ENCODE peak calls at places on chromosome 3, in six cellular contexts. W is ovary, B is stomach, J is A549, X is gastrocnemius medialis, Y is body of pancreas. V is an unnamed sample.

GRCh38 chr3:101518421-101518871 is 5.4 kb upstream of the SENP7 start:
- DNase-seq in B (no peak), W (no peak), X (no peak), J (peak; percentile 6), Y (no peak), V (no peak)

GRCh38 chr3:22372292-22372949 is 621.4 kb upstream of the ZNF385D start:
- DNase-seq in W (no peak), X (no peak), J (no peak), B (no peak), Y (peak; percentile 20), V (peak; percentile 83)

GRCh38 chr3:14922863-14923262 is 24.5 kb upstream of the NR2C2 start:
- DNase-seq in W (no peak), B (no peak), X (no peak), Y (no peak), J (no peak), V (no peak)

GRCh38 chr3:111924283-111924682 is 54.5 kb upstream of the ABHD10 start:
- DNase-seq in Y (peak; percentile 93), B (peak; percentile 86), X (peak; percentile 91), W (peak; percentile 25), J (no peak), V (peak; percentile 33)

GRCh38 chr3:71083726-71084131 is 499.8 kb downstream of the FOXP1 start:
- DNase-seq in W (no peak), J (no peak), B (no peak), X (no peak), Y (no peak), V (no peak)

GRCh38 chr3:123036352-123037014 is 8.9 kb upstream of the SEMA5B start:
- DNase-seq in W (no peak), J (no peak), Y (no peak), X (peak; percentile 26), B (no peak), V (no peak)

GRCh38 chr3:130850846-130851245 is 43.0 kb upstream of the ATP2C1 start:
- DNase-seq in X (no peak), J (no peak), W (no peak), B (no peak), Y (no peak), V (no peak)

GRCh38 chr3:72938471-72939265 is 50.8 kb downstream of the GXYLT2 start:
- DNase-seq in B (peak; percentile 37), J (peak; percentile 70), W (peak; percentile 91), Y (peak; percentile 49), X (peak; percentile 79), V (peak; percentile 73)

GRCh38 chr3:188153498-188153948 is 434 bp upstream of the LPP start:
- DNase-seq in J (peak; percentile 84), W (peak; percentile 86), Y (peak; percentile 90), B (peak; percentile 85), X (peak; percentile 82), V (peak; percentile 78)

GRCh38 chr3:37279858-37280257 is 105.5 kb upstream of the LRRFIP2 start:
- DNase-seq in J (no peak), X (no peak), B (no peak), W (no peak), Y (no peak), V (no peak)

GRCh38 chr3:131551761-131552160 is 49.0 kb upstream of the MRPL3 start:
- DNase-seq in B (no peak), Y (peak; percentile 9), W (peak; percentile 57), J (no peak), X (no peak), V (no peak)

GRCh38 chr3:51471775-51472652 is 27.8 kb downstream of the DCAF1 start:
- DNase-seq in J (no peak), Y (no peak), B (no peak), X (no peak), W (no peak), V (peak; percentile 5)

DNA sequence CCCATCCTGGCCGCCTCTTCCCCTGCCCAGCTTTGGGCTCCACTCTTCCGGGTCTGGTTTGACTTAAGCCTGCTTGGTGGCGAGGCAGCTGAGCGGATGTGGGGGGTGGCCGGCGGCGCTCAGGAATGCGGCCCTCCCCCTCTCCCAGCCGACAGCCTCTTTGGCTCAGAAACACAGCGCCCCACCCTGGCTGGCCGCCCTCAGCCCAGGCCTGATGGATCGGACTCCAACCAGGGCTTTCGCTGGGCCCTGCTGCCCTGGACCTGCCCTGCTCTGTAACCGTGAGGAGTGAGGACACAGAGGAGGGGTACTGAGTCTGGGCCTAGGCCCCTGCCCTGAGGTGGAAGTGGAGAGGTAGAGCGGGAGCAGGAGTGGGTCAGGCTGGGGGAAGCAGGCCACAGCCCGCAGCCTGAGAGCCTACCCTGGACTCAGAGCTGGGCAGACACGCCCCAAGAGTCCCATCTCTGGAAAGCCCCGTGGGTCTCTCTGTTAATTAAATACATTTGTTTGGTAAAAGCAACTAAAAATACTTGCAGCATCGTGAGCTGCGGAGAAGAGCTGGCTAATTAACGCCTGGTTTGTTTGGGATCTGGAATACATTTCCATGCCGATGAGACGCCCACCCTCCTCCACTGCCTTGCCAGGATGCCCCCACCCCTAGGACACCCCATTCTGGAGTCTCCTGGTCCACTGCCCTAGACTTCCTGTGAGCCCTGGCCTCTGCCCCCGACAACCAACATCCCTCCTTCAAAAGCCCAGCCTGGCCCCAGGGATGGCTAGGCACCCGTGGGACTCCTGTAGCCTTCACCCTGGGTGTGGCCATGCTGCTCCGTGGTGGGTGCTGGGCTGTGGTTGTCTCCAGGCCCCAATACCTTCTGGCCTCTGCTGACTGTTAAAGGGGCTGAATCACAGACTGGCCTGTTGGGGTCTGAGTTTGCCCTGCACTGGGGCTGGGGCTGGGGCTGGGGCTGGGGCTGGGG is 19.6 kb downstream of the PLXNA1 start:
- DNase-seq in Y (peak; percentile 76), X (peak; percentile 73), W (peak; percentile 88), B (peak; percentile 71), J (no peak), V (peak; percentile 70)
- TF ChIP-seq CTCF in Y (no peak), X (no peak), W (peak; percentile 46), B (no peak), J (no peak), V (no peak)

DNA sequence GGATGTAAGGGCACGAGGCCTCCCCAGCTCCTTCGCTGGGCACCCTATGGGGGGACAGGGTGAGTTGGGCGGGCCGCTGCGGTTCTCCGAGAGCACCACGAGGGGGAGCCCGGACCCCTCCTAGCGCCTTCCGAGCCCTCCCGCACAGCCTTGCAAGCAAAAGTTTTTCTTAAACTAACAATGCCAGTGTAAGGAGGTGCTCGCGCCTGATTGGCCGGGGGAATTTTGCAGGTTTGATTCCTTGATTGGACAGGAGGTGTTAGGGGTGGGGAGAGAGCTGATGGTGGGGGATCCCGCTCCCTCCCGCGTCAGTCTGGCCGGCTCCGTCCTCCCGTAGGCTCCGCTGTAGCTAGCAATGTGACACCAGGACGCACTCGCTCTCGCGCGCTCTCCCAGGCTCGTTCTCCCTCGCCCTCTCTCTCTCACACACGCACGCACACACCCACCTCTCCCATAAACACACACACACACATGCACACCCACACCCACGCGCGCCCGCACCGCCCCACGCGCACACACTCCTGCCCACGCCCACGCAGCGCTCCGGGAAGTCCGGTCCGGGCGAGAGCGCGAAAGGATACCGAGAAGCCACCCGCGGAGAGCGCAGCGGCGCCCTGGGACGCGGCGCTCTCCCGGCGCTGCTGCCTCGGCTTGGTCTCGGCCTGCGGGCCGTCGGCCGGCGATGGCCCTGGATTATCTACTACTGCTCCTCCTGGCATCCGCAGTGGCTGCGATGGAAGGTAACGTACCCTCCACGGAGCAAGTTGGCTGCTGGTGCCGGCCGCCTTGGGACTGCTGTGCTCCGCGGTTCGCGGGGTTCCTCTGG is at the start of gene EPHB1:
- DNase-seq in Y (peak; percentile 79), B (peak; percentile 74), J (peak; percentile 58), W (peak; percentile 70), X (peak; percentile 93), V (peak; percentile 95)
- TF ChIP-seq POLR2A in Y (no peak), B (no peak), J (no peak), W (no peak), X (peak; percentile 59), V (no peak)

GRCh38 chr3:41202834-41203345 is 3.6 kb downstream of the CTNNB1 start:
- DNase-seq in X (peak; percentile 18), W (no peak), Y (peak; percentile 23), J (no peak), B (no peak), V (no peak)
- TF ChIP-seq CTCF in X (no peak), W (peak; percentile 30), Y (no peak), J (peak; percentile 48), B (no peak), V (no peak)

GRCh38 chr3:196968233-196969000 is at the start of gene PIGZ:
- DNase-seq in W (no peak), B (peak; percentile 54), X (no peak), J (no peak), Y (peak; percentile 58), V (no peak)

GRCh38 chr3:196969660-196970546 is 1.3 kb upstream of the PIGZ start:
- DNase-seq in W (peak; percentile 44), J (peak; percentile 68), X (peak; percentile 38), B (peak; percentile 69), Y (peak; percentile 68), V (peak; percentile 88)

GRCh38 chr3:196970547-196971093 is 2.0 kb upstream of the PIGZ start:
- DNase-seq in W (no peak), X (no peak), Y (no peak), J (no peak), B (no peak), V (no peak)

GRCh38 chr3:196967412-196968232 is 1.0 kb downstream of the PIGZ start:
- DNase-seq in B (no peak), J (no peak), Y (no peak), X (no peak), W (no peak), V (no peak)

GRCh38 chr3:196969001-196969659 is 497 bp upstream of the PIGZ start:
- DNase-seq in J (no peak), B (no peak), W (no peak), Y (peak; percentile 22), X (no peak), V (no peak)
- TF ChIP-seq POLR2A in J (no peak), B (no peak), W (no peak), Y (no peak), X (no peak), V (no peak)

DNA sequence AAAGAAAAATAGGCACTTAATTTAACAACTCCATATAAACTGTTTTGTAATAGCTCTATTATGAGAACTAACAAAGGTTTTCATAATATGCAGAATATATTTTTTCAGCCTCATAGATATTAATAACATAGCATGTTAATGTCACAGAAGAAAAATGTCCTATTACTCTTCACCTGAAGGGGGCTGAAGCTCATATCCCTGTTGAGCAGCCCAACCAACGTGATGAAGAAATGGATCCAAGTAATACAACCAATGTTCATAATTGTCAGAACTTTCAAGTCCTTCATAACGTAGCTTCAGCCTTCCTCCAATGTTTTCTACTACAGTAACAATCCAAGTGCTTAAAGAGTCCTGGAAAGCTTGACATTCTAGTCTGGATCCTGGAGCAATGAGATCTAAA is 34.5 kb upstream of the STIMATE start:
- DNase-seq in Y (no peak), J (peak; percentile 5), B (no peak), W (no peak), X (no peak), V (no peak)
- TF ChIP-seq CTCF in Y (no peak), J (no peak), B (no peak), W (no peak), X (no peak), V (no peak)

DNA sequence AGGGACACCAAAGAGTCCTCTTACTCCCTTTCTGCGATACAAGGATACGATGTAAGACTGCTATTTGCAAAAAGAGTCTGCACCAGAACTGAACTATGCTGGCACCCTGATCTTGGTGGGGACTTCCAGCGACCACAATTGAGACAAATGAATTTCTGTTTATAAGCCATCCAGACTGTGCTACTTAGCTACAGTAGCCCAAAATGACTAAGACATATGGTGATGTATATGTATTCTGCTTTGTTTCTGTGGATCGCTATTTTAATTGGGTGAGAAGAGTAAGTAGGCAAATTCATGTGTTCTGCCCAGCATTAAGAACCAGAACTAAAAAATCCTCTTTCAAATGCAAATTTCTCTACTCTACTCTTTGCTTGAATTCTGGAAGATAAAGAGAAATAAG is 720.9 kb downstream of the DIPK2A start:
- DNase-seq in B (no peak), W (no peak), J (no peak), X (no peak), Y (no peak), V (no peak)
- TF ChIP-seq POLR2A in B (no peak), W (no peak), J (no peak), X (no peak), Y (no peak), V (no peak)

V was measured in lower leg skin.